ENCODE peak calls at places on chromosomes 4 and X, in nine cellular contexts. One of them, this sample, is unnamed.

GRCh38 chr4:56320293-56320692 is 67.0 kb downstream of the AASDH start:
- ATAC-seq in T-cell: no peak
- ATAC-seq in activated T-cell treated with anti-CD3 and anti-CD28 coated beads, Interleukin-2, amount 50 U/mL, for 4 hours: no peak
- ATAC-seq in right cardiac atrium: no peak
- ATAC-seq in right lobe of liver: no peak
- ATAC-seq in PC-3: peak
- ATAC-seq in omental fat pad: no peak
- ATAC-seq in A549: no peak
- ATAC-seq in activated T-helper 17 cell treated with anti-CD3 and anti-CD28 coated beads, Interleukin-2, amount 50 U/mL, for 72 hours: no peak
- ATAC-seq in this sample: no peak

GRCh38 chr4:184805462-184806245 is 20.1 kb downstream of the ACSL1 start:
- ATAC-seq in T-cell: no peak
- ATAC-seq in activated T-cell treated with anti-CD3 and anti-CD28 coated beads, Interleukin-2, amount 50 U/mL, for 4 hours: peak
- ATAC-seq in right cardiac atrium: peak
- ATAC-seq in right lobe of liver: peak
- ATAC-seq in PC-3: peak
- ATAC-seq in omental fat pad: no peak
- ATAC-seq in A549: no peak
- ATAC-seq in activated T-helper 17 cell treated with anti-CD3 and anti-CD28 coated beads, Interleukin-2, amount 50 U/mL, for 72 hours: no peak
- ATAC-seq in this sample: peak

GRCh38 chr4:47639531-47639930 is 154.5 kb downstream of the ATP10D start:
- ATAC-seq in T-cell: no peak
- ATAC-seq in activated T-cell treated with anti-CD3 and anti-CD28 coated beads, Interleukin-2, amount 50 U/mL, for 4 hours: no peak
- ATAC-seq in right cardiac atrium: no peak
- ATAC-seq in right lobe of liver: no peak
- ATAC-seq in PC-3: no peak
- ATAC-seq in omental fat pad: no peak
- ATAC-seq in A549: no peak
- ATAC-seq in activated T-helper 17 cell treated with anti-CD3 and anti-CD28 coated beads, Interleukin-2, amount 50 U/mL, for 72 hours: no peak
- ATAC-seq in this sample: no peak

GRCh38 chr4:141416677-141417363 is 196.1 kb downstream of the ZNF330 start:
- ATAC-seq in T-cell: no peak
- ATAC-seq in activated T-cell treated with anti-CD3 and anti-CD28 coated beads, Interleukin-2, amount 50 U/mL, for 4 hours: no peak
- ATAC-seq in right cardiac atrium: no peak
- ATAC-seq in right lobe of liver: no peak
- ATAC-seq in PC-3: no peak
- ATAC-seq in omental fat pad: no peak
- ATAC-seq in A549: no peak
- ATAC-seq in activated T-helper 17 cell treated with anti-CD3 and anti-CD28 coated beads, Interleukin-2, amount 50 U/mL, for 72 hours: no peak
- ATAC-seq in this sample: no peak

GRCh38 chr4:145865274-145865941 is 73.2 kb downstream of the ZNF827 start:
- ATAC-seq in T-cell: no peak
- ATAC-seq in activated T-cell treated with anti-CD3 and anti-CD28 coated beads, Interleukin-2, amount 50 U/mL, for 4 hours: no peak
- ATAC-seq in right cardiac atrium: no peak
- ATAC-seq in right lobe of liver: no peak
- ATAC-seq in PC-3: no peak
- ATAC-seq in omental fat pad: no peak
- ATAC-seq in A549: no peak
- ATAC-seq in activated T-helper 17 cell treated with anti-CD3 and anti-CD28 coated beads, Interleukin-2, amount 50 U/mL, for 72 hours: no peak
- ATAC-seq in this sample: no peak

GRCh38 chrX:67543818-67544217 is at the start of gene AR:
- ATAC-seq in T-cell: no peak
- ATAC-seq in activated T-cell treated with anti-CD3 and anti-CD28 coated beads, Interleukin-2, amount 50 U/mL, for 4 hours: no peak
- ATAC-seq in right cardiac atrium: peak
- ATAC-seq in right lobe of liver: peak
- ATAC-seq in PC-3: no peak
- ATAC-seq in omental fat pad: peak
- ATAC-seq in A549: peak
- ATAC-seq in activated T-helper 17 cell treated with anti-CD3 and anti-CD28 coated beads, Interleukin-2, amount 50 U/mL, for 72 hours: no peak
- ATAC-seq in this sample: no peak

GRCh38 chr4:79178770-79179169 is 147.1 kb downstream of the NAA11 start:
- ATAC-seq in T-cell: no peak
- ATAC-seq in activated T-cell treated with anti-CD3 and anti-CD28 coated beads, Interleukin-2, amount 50 U/mL, for 4 hours: no peak
- ATAC-seq in right cardiac atrium: peak
- ATAC-seq in right lobe of liver: no peak
- ATAC-seq in PC-3: no peak
- ATAC-seq in omental fat pad: no peak
- ATAC-seq in A549: no peak
- ATAC-seq in activated T-helper 17 cell treated with anti-CD3 and anti-CD28 coated beads, Interleukin-2, amount 50 U/mL, for 72 hours: no peak
- ATAC-seq in this sample: no peak

GRCh38 chr4:22635692-22636091 is 57.0 kb upstream of the GBA3 start:
- ATAC-seq in T-cell: no peak
- ATAC-seq in activated T-cell treated with anti-CD3 and anti-CD28 coated beads, Interleukin-2, amount 50 U/mL, for 4 hours: no peak
- ATAC-seq in right cardiac atrium: no peak
- ATAC-seq in right lobe of liver: peak
- ATAC-seq in PC-3: no peak
- ATAC-seq in omental fat pad: no peak
- ATAC-seq in A549: no peak
- ATAC-seq in activated T-helper 17 cell treated with anti-CD3 and anti-CD28 coated beads, Interleukin-2, amount 50 U/mL, for 72 hours: no peak
- ATAC-seq in this sample: no peak

GRCh38 chr4:122899682-122900081 is 22.7 kb downstream of the NUDT6 start:
- ATAC-seq in T-cell: no peak
- ATAC-seq in activated T-cell treated with anti-CD3 and anti-CD28 coated beads, Interleukin-2, amount 50 U/mL, for 4 hours: no peak
- ATAC-seq in right cardiac atrium: no peak
- ATAC-seq in right lobe of liver: no peak
- ATAC-seq in PC-3: no peak
- ATAC-seq in omental fat pad: no peak
- ATAC-seq in A549: peak
- ATAC-seq in activated T-helper 17 cell treated with anti-CD3 and anti-CD28 coated beads, Interleukin-2, amount 50 U/mL, for 72 hours: no peak
- ATAC-seq in this sample: no peak

GRCh38 chrX:11750051-11750450 is 8.0 kb upstream of the MSL3 start:
- ATAC-seq in T-cell: no peak
- ATAC-seq in activated T-cell treated with anti-CD3 and anti-CD28 coated beads, Interleukin-2, amount 50 U/mL, for 4 hours: no peak
- ATAC-seq in right cardiac atrium: no peak
- ATAC-seq in right lobe of liver: no peak
- ATAC-seq in PC-3: no peak
- ATAC-seq in omental fat pad: no peak
- ATAC-seq in A549: no peak
- ATAC-seq in activated T-helper 17 cell treated with anti-CD3 and anti-CD28 coated beads, Interleukin-2, amount 50 U/mL, for 72 hours: no peak
- ATAC-seq in this sample: no peak

GRCh38 chr4:106830879-106831278 is 205.2 kb downstream of the DKK2 start:
- ATAC-seq in T-cell: no peak
- ATAC-seq in activated T-cell treated with anti-CD3 and anti-CD28 coated beads, Interleukin-2, amount 50 U/mL, for 4 hours: no peak
- ATAC-seq in right cardiac atrium: no peak
- ATAC-seq in right lobe of liver: no peak
- ATAC-seq in PC-3: no peak
- ATAC-seq in omental fat pad: no peak
- ATAC-seq in A549: no peak
- ATAC-seq in activated T-helper 17 cell treated with anti-CD3 and anti-CD28 coated beads, Interleukin-2, amount 50 U/mL, for 72 hours: no peak
- ATAC-seq in this sample: no peak

GRCh38 chr4:2930821-2931764 is 32.1 kb downstream of the NOP14 start:
- ATAC-seq in T-cell: peak
- ATAC-seq in activated T-cell treated with anti-CD3 and anti-CD28 coated beads, Interleukin-2, amount 50 U/mL, for 4 hours: no peak
- ATAC-seq in right cardiac atrium: no peak
- ATAC-seq in right lobe of liver: no peak
- ATAC-seq in PC-3: no peak
- ATAC-seq in omental fat pad: no peak
- ATAC-seq in A549: peak
- ATAC-seq in activated T-helper 17 cell treated with anti-CD3 and anti-CD28 coated beads, Interleukin-2, amount 50 U/mL, for 72 hours: no peak
- ATAC-seq in this sample: no peak

GRCh38 chrX:97705936-97706335 is 822.2 kb downstream of the RPA4 start:
- ATAC-seq in T-cell: no peak
- ATAC-seq in activated T-cell treated with anti-CD3 and anti-CD28 coated beads, Interleukin-2, amount 50 U/mL, for 4 hours: no peak
- ATAC-seq in right cardiac atrium: no peak
- ATAC-seq in right lobe of liver: no peak
- ATAC-seq in PC-3: no peak
- ATAC-seq in omental fat pad: no peak
- ATAC-seq in A549: no peak
- ATAC-seq in activated T-helper 17 cell treated with anti-CD3 and anti-CD28 coated beads, Interleukin-2, amount 50 U/mL, for 72 hours: no peak
- ATAC-seq in this sample: no peak

GRCh38 chrX:69203367-69204037 is 38.2 kb upstream of the PJA1 start:
- ATAC-seq in T-cell: no peak
- ATAC-seq in activated T-cell treated with anti-CD3 and anti-CD28 coated beads, Interleukin-2, amount 50 U/mL, for 4 hours: no peak
- ATAC-seq in right cardiac atrium: no peak
- ATAC-seq in right lobe of liver: no peak
- ATAC-seq in PC-3: no peak
- ATAC-seq in omental fat pad: no peak
- ATAC-seq in A549: no peak
- ATAC-seq in activated T-helper 17 cell treated with anti-CD3 and anti-CD28 coated beads, Interleukin-2, amount 50 U/mL, for 72 hours: no peak
- ATAC-seq in this sample: no peak

GRCh38 chrX:13506574-13506973 is 62.8 kb upstream of the EGFL6 start:
- ATAC-seq in T-cell: no peak
- ATAC-seq in activated T-cell treated with anti-CD3 and anti-CD28 coated beads, Interleukin-2, amount 50 U/mL, for 4 hours: no peak
- ATAC-seq in right cardiac atrium: no peak
- ATAC-seq in right lobe of liver: peak
- ATAC-seq in PC-3: no peak
- ATAC-seq in omental fat pad: no peak
- ATAC-seq in A549: no peak
- ATAC-seq in activated T-helper 17 cell treated with anti-CD3 and anti-CD28 coated beads, Interleukin-2, amount 50 U/mL, for 72 hours: no peak
- ATAC-seq in this sample: no peak

GRCh38 chr4:109994415-109994827 is 81.7 kb downstream of the EGF start:
- ATAC-seq in T-cell: no peak
- ATAC-seq in activated T-cell treated with anti-CD3 and anti-CD28 coated beads, Interleukin-2, amount 50 U/mL, for 4 hours: peak
- ATAC-seq in right cardiac atrium: no peak
- ATAC-seq in right lobe of liver: no peak
- ATAC-seq in PC-3: no peak
- ATAC-seq in omental fat pad: no peak
- ATAC-seq in A549: no peak
- ATAC-seq in activated T-helper 17 cell treated with anti-CD3 and anti-CD28 coated beads, Interleukin-2, amount 50 U/mL, for 72 hours: peak
- ATAC-seq in this sample: peak

GRCh38 chr4:73770917-73771316 is 30.5 kb downstream of the CXCL8 start:
- ATAC-seq in T-cell: no peak
- ATAC-seq in activated T-cell treated with anti-CD3 and anti-CD28 coated beads, Interleukin-2, amount 50 U/mL, for 4 hours: no peak
- ATAC-seq in right cardiac atrium: no peak
- ATAC-seq in right lobe of liver: peak
- ATAC-seq in PC-3: no peak
- ATAC-seq in omental fat pad: peak
- ATAC-seq in A549: no peak
- ATAC-seq in activated T-helper 17 cell treated with anti-CD3 and anti-CD28 coated beads, Interleukin-2, amount 50 U/mL, for 72 hours: no peak
- ATAC-seq in this sample: no peak

GRCh38 chr4:10003666-10004065 is 17.6 kb downstream of the SLC2A9 start:
- ATAC-seq in T-cell: no peak
- ATAC-seq in activated T-cell treated with anti-CD3 and anti-CD28 coated beads, Interleukin-2, amount 50 U/mL, for 4 hours: peak
- ATAC-seq in right cardiac atrium: no peak
- ATAC-seq in right lobe of liver: no peak
- ATAC-seq in PC-3: no peak
- ATAC-seq in omental fat pad: no peak
- ATAC-seq in A549: no peak
- ATAC-seq in activated T-helper 17 cell treated with anti-CD3 and anti-CD28 coated beads, Interleukin-2, amount 50 U/mL, for 72 hours: peak
- ATAC-seq in this sample: peak

GRCh38 chr4:162154862-162155540 is 8.8 kb downstream of the FSTL5 start:
- ATAC-seq in T-cell: no peak
- ATAC-seq in activated T-cell treated with anti-CD3 and anti-CD28 coated beads, Interleukin-2, amount 50 U/mL, for 4 hours: no peak
- ATAC-seq in right cardiac atrium: no peak
- ATAC-seq in right lobe of liver: no peak
- ATAC-seq in PC-3: no peak
- ATAC-seq in omental fat pad: no peak
- ATAC-seq in A549: no peak
- ATAC-seq in activated T-helper 17 cell treated with anti-CD3 and anti-CD28 coated beads, Interleukin-2, amount 50 U/mL, for 72 hours: no peak
- ATAC-seq in this sample: no peak

GRCh38 chrX:49868739-49869138 is 10.5 kb upstream of the USP27X start:
- ATAC-seq in T-cell: no peak
- ATAC-seq in activated T-cell treated with anti-CD3 and anti-CD28 coated beads, Interleukin-2, amount 50 U/mL, for 4 hours: no peak
- ATAC-seq in right cardiac atrium: no peak
- ATAC-seq in right lobe of liver: no peak
- ATAC-seq in PC-3: no peak
- ATAC-seq in omental fat pad: no peak
- ATAC-seq in A549: no peak
- ATAC-seq in activated T-helper 17 cell treated with anti-CD3 and anti-CD28 coated beads, Interleukin-2, amount 50 U/mL, for 72 hours: no peak
- ATAC-seq in this sample: no peak

GRCh38 chr4:141486375-141486997 is 149.9 kb upstream of the IL15 start:
- ATAC-seq in T-cell: no peak
- ATAC-seq in activated T-cell treated with anti-CD3 and anti-CD28 coated beads, Interleukin-2, amount 50 U/mL, for 4 hours: no peak
- ATAC-seq in right cardiac atrium: no peak
- ATAC-seq in right lobe of liver: no peak
- ATAC-seq in PC-3: peak
- ATAC-seq in omental fat pad: no peak
- ATAC-seq in A549: no peak
- ATAC-seq in activated T-helper 17 cell treated with anti-CD3 and anti-CD28 coated beads, Interleukin-2, amount 50 U/mL, for 72 hours: no peak
- ATAC-seq in this sample: no peak

GRCh38 chr4:38687571-38688011 is 23.6 kb downstream of the KLF3 start:
- ATAC-seq in T-cell: peak
- ATAC-seq in activated T-cell treated with anti-CD3 and anti-CD28 coated beads, Interleukin-2, amount 50 U/mL, for 4 hours: peak
- ATAC-seq in right cardiac atrium: peak
- ATAC-seq in right lobe of liver: no peak
- ATAC-seq in PC-3: no peak
- ATAC-seq in omental fat pad: no peak
- ATAC-seq in A549: peak
- ATAC-seq in activated T-helper 17 cell treated with anti-CD3 and anti-CD28 coated beads, Interleukin-2, amount 50 U/mL, for 72 hours: peak
- ATAC-seq in this sample: no peak

GRCh38 chr4:183492791-183493221 is 12.1 kb upstream of the ING2 start:
- ATAC-seq in T-cell: no peak
- ATAC-seq in activated T-cell treated with anti-CD3 and anti-CD28 coated beads, Interleukin-2, amount 50 U/mL, for 4 hours: no peak
- ATAC-seq in right cardiac atrium: no peak
- ATAC-seq in right lobe of liver: no peak
- ATAC-seq in PC-3: peak
- ATAC-seq in omental fat pad: no peak
- ATAC-seq in A549: no peak
- ATAC-seq in activated T-helper 17 cell treated with anti-CD3 and anti-CD28 coated beads, Interleukin-2, amount 50 U/mL, for 72 hours: no peak
- ATAC-seq in this sample: no peak

GRCh38 chrX:133670394-133670793 is 255.1 kb upstream of the GPC4 start:
- ATAC-seq in T-cell: no peak
- ATAC-seq in activated T-cell treated with anti-CD3 and anti-CD28 coated beads, Interleukin-2, amount 50 U/mL, for 4 hours: no peak
- ATAC-seq in right cardiac atrium: peak
- ATAC-seq in right lobe of liver: peak
- ATAC-seq in PC-3: peak
- ATAC-seq in omental fat pad: peak
- ATAC-seq in A549: no peak
- ATAC-seq in activated T-helper 17 cell treated with anti-CD3 and anti-CD28 coated beads, Interleukin-2, amount 50 U/mL, for 72 hours: no peak
- ATAC-seq in this sample: no peak

GRCh38 chrX:124223524-124223923 is 108.9 kb upstream of the TEX13D start:
- ATAC-seq in T-cell: no peak
- ATAC-seq in activated T-cell treated with anti-CD3 and anti-CD28 coated beads, Interleukin-2, amount 50 U/mL, for 4 hours: peak
- ATAC-seq in right cardiac atrium: no peak
- ATAC-seq in right lobe of liver: no peak
- ATAC-seq in PC-3: no peak
- ATAC-seq in omental fat pad: no peak
- ATAC-seq in A549: no peak
- ATAC-seq in activated T-helper 17 cell treated with anti-CD3 and anti-CD28 coated beads, Interleukin-2, amount 50 U/mL, for 72 hours: peak
- ATAC-seq in this sample: no peak

GRCh38 chr4:25271866-25272265 is 38.0 kb downstream of the PI4K2B start:
- ATAC-seq in T-cell: no peak
- ATAC-seq in activated T-cell treated with anti-CD3 and anti-CD28 coated beads, Interleukin-2, amount 50 U/mL, for 4 hours: no peak
- ATAC-seq in right cardiac atrium: no peak
- ATAC-seq in right lobe of liver: no peak
- ATAC-seq in PC-3: no peak
- ATAC-seq in omental fat pad: no peak
- ATAC-seq in A549: no peak
- ATAC-seq in activated T-helper 17 cell treated with anti-CD3 and anti-CD28 coated beads, Interleukin-2, amount 50 U/mL, for 72 hours: no peak
- ATAC-seq in this sample: no peak

GRCh38 chr4:24643774-24644520 is 59.6 kb upstream of the DHX15 start:
- ATAC-seq in T-cell: no peak
- ATAC-seq in activated T-cell treated with anti-CD3 and anti-CD28 coated beads, Interleukin-2, amount 50 U/mL, for 4 hours: no peak
- ATAC-seq in right cardiac atrium: no peak
- ATAC-seq in right lobe of liver: no peak
- ATAC-seq in PC-3: peak
- ATAC-seq in omental fat pad: no peak
- ATAC-seq in A549: no peak
- ATAC-seq in activated T-helper 17 cell treated with anti-CD3 and anti-CD28 coated beads, Interleukin-2, amount 50 U/mL, for 72 hours: no peak
- ATAC-seq in this sample: no peak

GRCh38 chrX:106391284-106391852 is 220.4 kb upstream of the RADX start:
- ATAC-seq in T-cell: no peak
- ATAC-seq in activated T-cell treated with anti-CD3 and anti-CD28 coated beads, Interleukin-2, amount 50 U/mL, for 4 hours: no peak
- ATAC-seq in right cardiac atrium: no peak
- ATAC-seq in right lobe of liver: no peak
- ATAC-seq in PC-3: peak
- ATAC-seq in omental fat pad: no peak
- ATAC-seq in A549: no peak
- ATAC-seq in activated T-helper 17 cell treated with anti-CD3 and anti-CD28 coated beads, Interleukin-2, amount 50 U/mL, for 72 hours: no peak
- ATAC-seq in this sample: no peak

GRCh38 chrX:9278475-9279270 is 186.2 kb upstream of the TBL1X start:
- ATAC-seq in T-cell: no peak
- ATAC-seq in activated T-cell treated with anti-CD3 and anti-CD28 coated beads, Interleukin-2, amount 50 U/mL, for 4 hours: no peak
- ATAC-seq in right cardiac atrium: no peak
- ATAC-seq in right lobe of liver: no peak
- ATAC-seq in PC-3: no peak
- ATAC-seq in omental fat pad: no peak
- ATAC-seq in A549: no peak
- ATAC-seq in activated T-helper 17 cell treated with anti-CD3 and anti-CD28 coated beads, Interleukin-2, amount 50 U/mL, for 72 hours: no peak
- ATAC-seq in this sample: no peak

GRCh38 chr4:26365537-26366150 is 44.8 kb downstream of the RBPJ start:
- ATAC-seq in T-cell: no peak
- ATAC-seq in activated T-cell treated with anti-CD3 and anti-CD28 coated beads, Interleukin-2, amount 50 U/mL, for 4 hours: no peak
- ATAC-seq in right cardiac atrium: no peak
- ATAC-seq in right lobe of liver: no peak
- ATAC-seq in PC-3: no peak
- ATAC-seq in omental fat pad: no peak
- ATAC-seq in A549: no peak
- ATAC-seq in activated T-helper 17 cell treated with anti-CD3 and anti-CD28 coated beads, Interleukin-2, amount 50 U/mL, for 72 hours: no peak
- ATAC-seq in this sample: no peak

GRCh38 chr4:38621004-38621684 is 42.9 kb upstream of the KLF3 start:
- ATAC-seq in T-cell: no peak
- ATAC-seq in activated T-cell treated with anti-CD3 and anti-CD28 coated beads, Interleukin-2, amount 50 U/mL, for 4 hours: no peak
- ATAC-seq in right cardiac atrium: peak
- ATAC-seq in right lobe of liver: peak
- ATAC-seq in PC-3: peak
- ATAC-seq in omental fat pad: peak
- ATAC-seq in A549: peak
- ATAC-seq in activated T-helper 17 cell treated with anti-CD3 and anti-CD28 coated beads, Interleukin-2, amount 50 U/mL, for 72 hours: no peak
- ATAC-seq in this sample: no peak

This sample was measured in stimulated activated memory B cell treated with anti-CD40 and anti-IgM and Interleukin-4, amounts not matched to agents 10 μg/mL and 1 μg/mL and 100 μg/mL, for 72 hours.